ENCODE peak calls at places on chromosomes 7 and 10, in six cellular contexts. J, R, C, S, A and E are unnamed samples.

GRCh38 chr10:131174211-131174565 is 137.3 kb downstream of the TCERG1L start:
- DNase-seq in J (no peak), R (no peak), C (no peak), S (no peak), A (no peak), E (no peak)

GRCh38 chr10:128125416-128125943 is 743 bp downstream of the MKI67 start:
- DNase-seq in J (no peak), R (peak; percentile 26), C (no peak), S (peak; percentile 51), A (no peak), E (no peak)

GRCh38 chr7:633381-634018 is 93.0 kb upstream of the DNAAF5 start:
- DNase-seq in J (no peak), R (no peak), C (no peak), S (no peak), A (no peak), E (no peak)

GRCh38 chr7:116209561-116210070 is 723 bp upstream of the TES start:
- DNase-seq in J (no peak), R (peak; percentile 15), C (no peak), S (no peak), A (no peak), E (no peak)

GRCh38 chr10:119478111-119479047 is 64.1 kb downstream of the RGS10 start:
- DNase-seq in J (no peak), R (peak; percentile 38), C (no peak), S (no peak), A (no peak), E (peak; percentile 51)

GRCh38 chr10:60681103-60681502 is 97.2 kb upstream of the CDK1 start:
- DNase-seq in J (no peak), R (no peak), C (no peak), S (no peak), A (no peak), E (no peak)

GRCh38 chr10:30188567-30189253 is 129.3 kb upstream of the JCAD start:
- DNase-seq in J (no peak), R (no peak), C (no peak), S (no peak), A (no peak), E (no peak)

GRCh38 chr7:28298870-28299484 is 113.3 kb upstream of the CREB5 start:
- DNase-seq in J (peak; percentile 66), R (no peak), C (peak; percentile 63), S (no peak), A (peak; percentile 65), E (no peak)

GRCh38 chr7:14340415-14341079 is 351.1 kb upstream of the ETV1 start:
- DNase-seq in J (no peak), R (no peak), C (no peak), S (no peak), A (peak; percentile 17), E (no peak)

GRCh38 chr10:132506711-132507466 is 30.7 kb upstream of the INPP5A start:
- DNase-seq in J (peak; percentile 88), R (no peak), C (no peak), S (peak; percentile 51), A (no peak), E (no peak)

GRCh38 chr10:111429288-111430028 is 352.6 kb downstream of the ADRA2A start:
- DNase-seq in J (peak; percentile 25), R (no peak), C (no peak), S (no peak), A (no peak), E (no peak)

GRCh38 chr7:3548815-3549214 is 247.8 kb downstream of the SDK1 start:
- DNase-seq in J (no peak), R (no peak), C (no peak), S (no peak), A (no peak), E (no peak)

GRCh38 chr7:43481905-43482678 is 100.8 kb upstream of the STK17A start:
- DNase-seq in J (peak; percentile 38), R (no peak), C (no peak), S (no peak), A (no peak), E (no peak)

GRCh38 chr10:24723788-24724380 is at the start of gene ARHGAP21:
- DNase-seq in J (peak; percentile 66), R (peak; percentile 55), C (peak; percentile 40), S (peak; percentile 87), A (no peak), E (peak; percentile 85)

GRCh38 chr7:148434181-148434769 is 156.3 kb upstream of the C7orf33 start:
- DNase-seq in J (no peak), R (no peak), C (no peak), S (no peak), A (no peak), E (no peak)

GRCh38 chr10:103542764-103543616 is 49.5 kb downstream of the NEURL1 start:
- DNase-seq in J (peak; percentile 63), R (peak; percentile 16), C (peak; percentile 45), S (no peak), A (peak; percentile 64), E (peak; percentile 59)

GRCh38 chr10:100341953-100342626 is 4.9 kb upstream of the SCD start:
- DNase-seq in J (peak; percentile 82), R (peak; percentile 64), C (peak; percentile 68), S (no peak), A (no peak), E (peak; percentile 66)

GRCh38 chr10:36281871-36282331 is 639.8 kb upstream of the FZD8 start:
- DNase-seq in J (peak; percentile 9), R (no peak), C (no peak), S (no peak), A (no peak), E (no peak)

GRCh38 chr10:35335133-35335532 is 1.2 kb upstream of the CCNY start:
- DNase-seq in J (no peak), R (no peak), C (no peak), S (no peak), A (no peak), E (no peak)

GRCh38 chr7:149558149-149558861 is 60.7 kb upstream of the ZNF746 start:
- DNase-seq in J (peak; percentile 89), R (no peak), C (no peak), S (no peak), A (no peak), E (no peak)

GRCh38 chr7:107564553-107565298 is 955 bp downstream of the DUS4L start:
- DNase-seq in J (peak; percentile 67), R (no peak), C (no peak), S (no peak), A (no peak), E (no peak)

GRCh38 chr7:151833691-151834090 is 43.2 kb downstream of the PRKAG2 start:
- DNase-seq in J (no peak), R (no peak), C (no peak), S (peak; percentile 30), A (peak; percentile 22), E (no peak)

GRCh38 chr7:129855234-129855673 is 97.5 kb downstream of the UBE2H start:
- DNase-seq in J (peak; percentile 48), R (no peak), C (no peak), S (no peak), A (no peak), E (no peak)

GRCh38 chr10:14560274-14560673 is 214.4 kb downstream of the FAM107B start:
- DNase-seq in J (peak; percentile 13), R (peak; percentile 77), C (peak; percentile 32), S (no peak), A (no peak), E (no peak)

GRCh38 chr7:100003711-100004661 is 11.4 kb upstream of the ZKSCAN1 start:
- DNase-seq in J (no peak), R (no peak), C (no peak), S (no peak), A (no peak), E (no peak)

GRCh38 chr7:110522751-110523200 is 568.2 kb upstream of the LRRN3 start:
- DNase-seq in J (no peak), R (no peak), C (no peak), S (no peak), A (peak; percentile 86), E (no peak)

GRCh38 chr7:11858026-11858425 is 26.0 kb upstream of the THSD7A start:
- DNase-seq in J (no peak), R (no peak), C (no peak), S (no peak), A (no peak), E (no peak)